ENCODE peak calls at places on chromosomes 11 and 22, in seven cellular contexts. One of them, this sample, is unnamed.

GRCh38 chr11:62601114-62601363 is 626 bp downstream of the MTA2 start:
- DNase-seq in HepG2: no peak
- DNase-seq in GM12878: no peak
- DNase-seq in HCT116: no peak
- DNase-seq in H1: no peak
- DNase-seq in K562: peak; percentile 43
- DNase-seq in SK-N-SH: no peak
- DNase-seq in this sample: no peak

GRCh38 chr11:36352919-36353318 is 56.8 kb downstream of the PRR5L start:
- DNase-seq in HepG2: no peak
- DNase-seq in GM12878: no peak
- DNase-seq in HCT116: no peak
- DNase-seq in H1: no peak
- DNase-seq in K562: no peak
- DNase-seq in SK-N-SH: no peak
- DNase-seq in this sample: no peak

GRCh38 chr22:21951931-21952465 is 650 bp downstream of the PPM1F start:
- DNase-seq in HepG2: no peak
- DNase-seq in GM12878: no peak
- DNase-seq in HCT116: no peak
- DNase-seq in H1: no peak
- DNase-seq in K562: peak; percentile 78
- DNase-seq in SK-N-SH: peak; percentile 59
- DNase-seq in this sample: no peak

GRCh38 chr22:39567135-39567946 is 3.2 kb upstream of the CACNA1I start:
- DNase-seq in HepG2: no peak
- DNase-seq in GM12878: no peak
- DNase-seq in HCT116: no peak
- DNase-seq in H1: no peak
- DNase-seq in K562: no peak
- DNase-seq in SK-N-SH: no peak
- DNase-seq in this sample: no peak

GRCh38 chr11:33044281-33044680 is 4.9 kb downstream of the TCP11L1 start:
- DNase-seq in HepG2: no peak
- DNase-seq in GM12878: no peak
- DNase-seq in HCT116: no peak
- DNase-seq in H1: no peak
- DNase-seq in K562: no peak
- DNase-seq in SK-N-SH: no peak
- DNase-seq in this sample: no peak

GRCh38 chr11:75532200-75532972 is 6.6 kb upstream of the GDPD5 start:
- DNase-seq in HepG2: peak; percentile 70
- DNase-seq in GM12878: peak; percentile 40
- DNase-seq in HCT116: peak; percentile 56
- DNase-seq in H1: no peak
- DNase-seq in K562: peak; percentile 82
- DNase-seq in SK-N-SH: peak; percentile 71
- DNase-seq in this sample: peak; percentile 61

GRCh38 chr11:132519226-132519860 is 1013.0 kb downstream of the OPCML start:
- DNase-seq in HepG2: no peak
- DNase-seq in GM12878: no peak
- DNase-seq in HCT116: no peak
- DNase-seq in H1: no peak
- DNase-seq in K562: no peak
- DNase-seq in SK-N-SH: no peak
- DNase-seq in this sample: no peak

GRCh38 chr22:41478891-41479521 is 10.1 kb downstream of the ACO2 start:
- DNase-seq in HepG2: no peak
- DNase-seq in GM12878: peak; percentile 61
- DNase-seq in HCT116: no peak
- DNase-seq in H1: no peak
- DNase-seq in K562: no peak
- DNase-seq in SK-N-SH: no peak
- DNase-seq in this sample: no peak

GRCh38 chr22:19121631-19122142 is 525 bp downstream of the DGCR2 start:
- DNase-seq in HepG2: no peak
- DNase-seq in GM12878: no peak
- DNase-seq in HCT116: no peak
- DNase-seq in H1: no peak
- DNase-seq in K562: peak; percentile 88
- DNase-seq in SK-N-SH: peak; percentile 77
- DNase-seq in this sample: no peak

GRCh38 chr11:96394773-96395172 is 5.0 kb downstream of the JRKL start:
- DNase-seq in HepG2: no peak
- DNase-seq in GM12878: no peak
- DNase-seq in HCT116: no peak
- DNase-seq in H1: no peak
- DNase-seq in K562: no peak
- DNase-seq in SK-N-SH: no peak
- DNase-seq in this sample: no peak

GRCh38 chr22:46748948-46749681 is 11.1 kb upstream of the CERK start:
- DNase-seq in HepG2: no peak
- DNase-seq in GM12878: no peak
- DNase-seq in HCT116: no peak
- DNase-seq in H1: no peak
- DNase-seq in K562: no peak
- DNase-seq in SK-N-SH: no peak
- DNase-seq in this sample: no peak

GRCh38 chr22:45444168-45444567 is 30.7 kb downstream of the RIBC2 start:
- DNase-seq in HepG2: no peak
- DNase-seq in GM12878: no peak
- DNase-seq in HCT116: no peak
- DNase-seq in H1: no peak
- DNase-seq in K562: no peak
- DNase-seq in SK-N-SH: no peak
- DNase-seq in this sample: no peak

GRCh38 chr11:113989381-113989780 is 14.5 kb downstream of the HTR3A start:
- DNase-seq in HepG2: no peak
- DNase-seq in GM12878: no peak
- DNase-seq in HCT116: no peak
- DNase-seq in H1: no peak
- DNase-seq in K562: no peak
- DNase-seq in SK-N-SH: no peak
- DNase-seq in this sample: no peak

GRCh38 chr11:47259178-47259977 is 1.6 kb downstream of the NR1H3 start:
- DNase-seq in HepG2: peak; percentile 46
- DNase-seq in GM12878: no peak
- DNase-seq in HCT116: no peak
- DNase-seq in H1: no peak
- DNase-seq in K562: peak; percentile 67
- DNase-seq in SK-N-SH: peak; percentile 74
- DNase-seq in this sample: no peak

GRCh38 chr22:33270596-33270995 is 212.4 kb upstream of the SYN3 start:
- DNase-seq in HepG2: peak; percentile 64
- DNase-seq in GM12878: no peak
- DNase-seq in HCT116: no peak
- DNase-seq in H1: no peak
- DNase-seq in K562: no peak
- DNase-seq in SK-N-SH: no peak
- DNase-seq in this sample: no peak

GRCh38 chr22:41498322-41498721 is 29.4 kb downstream of the ACO2 start:
- DNase-seq in HepG2: no peak
- DNase-seq in GM12878: no peak
- DNase-seq in HCT116: no peak
- DNase-seq in H1: no peak
- DNase-seq in K562: no peak
- DNase-seq in SK-N-SH: no peak
- DNase-seq in this sample: no peak

GRCh38 chr11:31810779-31811647 is at the start of gene PAX6:
- DNase-seq in HepG2: peak; percentile 51
- DNase-seq in GM12878: peak; percentile 5
- DNase-seq in HCT116: peak; percentile 21
- DNase-seq in H1: no peak
- DNase-seq in K562: peak; percentile 84
- DNase-seq in SK-N-SH: peak; percentile 60
- DNase-seq in this sample: no peak

GRCh38 chr11:129815596-129816461 is at the start of gene TMEM45B:
- DNase-seq in HepG2: no peak
- DNase-seq in GM12878: no peak
- DNase-seq in HCT116: no peak
- DNase-seq in H1: no peak
- DNase-seq in K562: no peak
- DNase-seq in SK-N-SH: peak; percentile 83
- DNase-seq in this sample: no peak

GRCh38 chr11:119144825-119145476 is 3.9 kb upstream of the ABCG4 start:
- DNase-seq in HepG2: peak; percentile 77
- DNase-seq in GM12878: no peak
- DNase-seq in HCT116: peak; percentile 78
- DNase-seq in H1: no peak
- DNase-seq in K562: peak; percentile 95
- DNase-seq in SK-N-SH: peak; percentile 93
- DNase-seq in this sample: peak; percentile 74

GRCh38 chr22:27292542-27293298 is 508.8 kb downstream of the MN1 start:
- DNase-seq in HepG2: no peak
- DNase-seq in GM12878: no peak
- DNase-seq in HCT116: no peak
- DNase-seq in H1: no peak
- DNase-seq in K562: no peak
- DNase-seq in SK-N-SH: no peak
- DNase-seq in this sample: peak; percentile 27

GRCh38 chr11:808427-809286 is 1.1 kb upstream of the RPLP2 start:
- DNase-seq in HepG2: peak; percentile 71
- DNase-seq in GM12878: no peak
- DNase-seq in HCT116: no peak
- DNase-seq in H1: no peak
- DNase-seq in K562: peak; percentile 82
- DNase-seq in SK-N-SH: peak; percentile 88
- DNase-seq in this sample: no peak

GRCh38 chr11:89498845-89499448 is 7.8 kb upstream of the NOX4 start:
- DNase-seq in HepG2: peak; percentile 8
- DNase-seq in GM12878: no peak
- DNase-seq in HCT116: peak; percentile 13
- DNase-seq in H1: no peak
- DNase-seq in K562: peak; percentile 3
- DNase-seq in SK-N-SH: no peak
- DNase-seq in this sample: no peak

GRCh38 chr22:27163162-27164137 is 506.1 kb downstream of the MIAT start:
- DNase-seq in HepG2: no peak
- DNase-seq in GM12878: no peak
- DNase-seq in HCT116: no peak
- DNase-seq in H1: no peak
- DNase-seq in K562: no peak
- DNase-seq in SK-N-SH: no peak
- DNase-seq in this sample: no peak

GRCh38 chr11:69659591-69659990 is 15.6 kb downstream of the LTO1 start:
- DNase-seq in HepG2: no peak
- DNase-seq in GM12878: no peak
- DNase-seq in HCT116: no peak
- DNase-seq in H1: no peak
- DNase-seq in K562: no peak
- DNase-seq in SK-N-SH: peak; percentile 22
- DNase-seq in this sample: no peak

GRCh38 chr22:18068381-18068988 is 9.3 kb upstream of the PEX26 start:
- DNase-seq in HepG2: peak; percentile 55
- DNase-seq in GM12878: no peak
- DNase-seq in HCT116: no peak
- DNase-seq in H1: no peak
- DNase-seq in K562: no peak
- DNase-seq in SK-N-SH: no peak
- DNase-seq in this sample: no peak

GRCh38 chr11:61337706-61338268 is 4.8 kb downstream of the TKFC start:
- DNase-seq in HepG2: no peak
- DNase-seq in GM12878: no peak
- DNase-seq in HCT116: no peak
- DNase-seq in H1: no peak
- DNase-seq in K562: no peak
- DNase-seq in SK-N-SH: no peak
- DNase-seq in this sample: no peak

GRCh38 chr11:110712643-110713468 is 619 bp upstream of the ARHGAP20 start:
- DNase-seq in HepG2: no peak
- DNase-seq in GM12878: no peak
- DNase-seq in HCT116: no peak
- DNase-seq in H1: no peak
- DNase-seq in K562: no peak
- DNase-seq in SK-N-SH: peak; percentile 69
- DNase-seq in this sample: no peak

GRCh38 chr22:19705181-19705934 is 8.9 kb upstream of the SEPTIN5 start:
- DNase-seq in HepG2: no peak
- DNase-seq in GM12878: no peak
- DNase-seq in HCT116: no peak
- DNase-seq in H1: peak; percentile 91
- DNase-seq in K562: peak; percentile 59
- DNase-seq in SK-N-SH: no peak
- DNase-seq in this sample: peak; percentile 90

DNA sequence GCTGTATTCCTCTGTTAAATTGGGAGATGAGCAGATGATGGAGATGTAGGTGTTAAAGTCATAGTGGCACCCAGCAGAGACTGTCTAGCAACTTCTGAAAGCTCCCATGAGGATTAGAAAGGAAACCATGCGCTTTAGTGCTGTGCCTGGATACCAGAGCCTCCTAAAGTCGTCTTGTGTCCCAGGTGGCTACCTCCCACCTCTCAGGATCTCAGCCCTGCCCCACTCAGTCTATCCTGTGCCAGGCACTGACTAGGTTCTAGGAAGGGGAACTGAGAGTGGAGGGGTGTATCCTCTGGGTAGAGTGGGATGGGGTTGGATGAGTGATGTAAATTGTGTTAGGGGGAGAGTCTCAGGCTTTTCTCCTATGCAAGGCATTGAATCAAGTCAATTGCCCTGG is 60.2 kb downstream of the KIAA1671 start:
- DNase-seq in HepG2: no peak
- DNase-seq in GM12878: no peak
- DNase-seq in HCT116: no peak
- DNase-seq in H1: no peak
- DNase-seq in K562: no peak
- DNase-seq in SK-N-SH: no peak
- DNase-seq in this sample: no peak
- H3K27me3 ChIP-seq in HepG2: no peaks in the 10 kb centered on the region
- H3K27me3 ChIP-seq in GM12878: no peaks in the 10 kb centered on the region
- H3K27me3 ChIP-seq in HCT116: no peaks in the 10 kb centered on the region
- H3K27me3 ChIP-seq in H1: no peaks in the 10 kb centered on the region
- H3K27me3 ChIP-seq in K562: no peaks in the 10 kb centered on the region
- H3K27me3 ChIP-seq in SK-N-SH: no peaks in the 10 kb centered on the region
- H3K27me3 ChIP-seq in this sample: no peaks in the 10 kb centered on the region

GRCh38 chr11:112455791-112456190 is 195.1 kb upstream of the PLET1 start:
- DNase-seq in HepG2: no peak
- DNase-seq in GM12878: no peak
- DNase-seq in HCT116: no peak
- DNase-seq in H1: no peak
- DNase-seq in K562: no peak
- DNase-seq in SK-N-SH: no peak
- DNase-seq in this sample: no peak
- TF ChIP-seq YY1 in HepG2: no peak
- TF ChIP-seq YY1 in GM12878: no peak
- TF ChIP-seq YY1 in HCT116: no peak
- TF ChIP-seq YY1 in H1: no peak
- TF ChIP-seq YY1 in K562: no peak
- TF ChIP-seq YY1 in SK-N-SH: no peak
- TF ChIP-seq YY1 in this sample: no peak

GRCh38 chr11:45609902-45610301 is 55.5 kb downstream of the CHST1 start:
- DNase-seq in HepG2: no peak
- DNase-seq in GM12878: no peak
- DNase-seq in HCT116: no peak
- DNase-seq in H1: no peak
- DNase-seq in K562: no peak
- DNase-seq in SK-N-SH: no peak
- DNase-seq in this sample: no peak
- H3K27me3 ChIP-seq in HepG2: no peaks in the 10 kb centered on the region
- H3K27me3 ChIP-seq in GM12878: peaks cover 1% of the 10 kb centered on the region
- H3K27me3 ChIP-seq in HCT116: peaks cover 31% of the 10 kb centered on the region
- H3K27me3 ChIP-seq in H1: no peaks in the 10 kb centered on the region
- H3K27me3 ChIP-seq in K562: no peaks in the 10 kb centered on the region
- H3K27me3 ChIP-seq in SK-N-SH: no peaks in the 10 kb centered on the region
- H3K27me3 ChIP-seq in this sample: peaks cover 2% of the 10 kb centered on the region

GRCh38 chr11:26749927-26750326 is 28.1 kb upstream of the SLC5A12 start:
- DNase-seq in HepG2: no peak
- DNase-seq in GM12878: no peak
- DNase-seq in HCT116: no peak
- DNase-seq in H1: no peak
- DNase-seq in K562: no peak
- DNase-seq in SK-N-SH: no peak
- DNase-seq in this sample: no peak

GRCh38 chr11:26753738-26754504 is 32.1 kb upstream of the SLC5A12 start:
- DNase-seq in HepG2: peak; percentile 56
- DNase-seq in GM12878: no peak
- DNase-seq in HCT116: peak; percentile 2
- DNase-seq in H1: no peak
- DNase-seq in K562: peak; percentile 7
- DNase-seq in SK-N-SH: peak; percentile 45
- DNase-seq in this sample: peak; percentile 23
- TF ChIP-seq YY1 in HepG2: no peak
- TF ChIP-seq YY1 in GM12878: no peak
- TF ChIP-seq YY1 in HCT116: no peak
- TF ChIP-seq YY1 in H1: no peak
- TF ChIP-seq YY1 in K562: no peak
- TF ChIP-seq YY1 in SK-N-SH: no peak
- TF ChIP-seq YY1 in this sample: no peak